ENCODE peak calls at places on chromosomes 16 and 17, in five cellular contexts. O is IMR-90, Q is mesendoderm, F is neuronal stem cell, R is H1. Z is an unnamed sample.

GRCh38 chr16:68065716-68066305 is 19.4 kb upstream of the NFATC3 start:
- DNase-seq in O (peak), Q (no peak), F (no peak), R (no peak), Z (peak)

GRCh38 chr17:29115435-29115834 is 64.8 kb downstream of the MYO18A start:
- DNase-seq in O (no peak), Q (no peak), F (no peak), R (no peak), Z (no peak)

GRCh38 chr17:40361925-40362695 is 2.4 kb downstream of the GJD3 start:
- DNase-seq in O (no peak), Q (no peak), F (no peak), R (no peak), Z (no peak)

GRCh38 chr17:32913593-32913992 is 14.4 kb upstream of the TMEM98 start:
- DNase-seq in O (no peak), Q (no peak), F (no peak), R (no peak), Z (no peak)

GRCh38 chr17:36127199-36127881 is 23.7 kb downstream of the CCL4 start:
- DNase-seq in O (no peak), Q (no peak), F (no peak), R (no peak), Z (no peak)

GRCh38 chr16:1125471-1125870 is 27.4 kb upstream of the CACNA1H start:
- DNase-seq in O (peak), Q (no peak), F (no peak), R (no peak), Z (no peak)

GRCh38 chr17:10072086-10072485 is 126.3 kb downstream of the GAS7 start:
- DNase-seq in O (no peak), Q (no peak), F (no peak), R (no peak), Z (no peak)

GRCh38 chr16:9625122-9625521 is 533.7 kb downstream of the HAPSTR1 start:
- DNase-seq in O (no peak), Q (no peak), F (no peak), R (no peak), Z (no peak)

GRCh38 chr16:31407406-31407805 is 14.3 kb downstream of the ITGAD start:
- DNase-seq in O (no peak), Q (no peak), F (no peak), R (no peak), Z (no peak)

GRCh38 chr16:70665806-70666735 is 19.7 kb downstream of the IL34 start:
- DNase-seq in O (no peak), Q (no peak), F (no peak), R (no peak), Z (no peak)

GRCh38 chr16:31201511-31202401 is 804 bp downstream of the PYCARD start:
- DNase-seq in O (no peak), Q (peak), F (no peak), R (peak), Z (peak)

GRCh38 chr17:17526369-17526768 is 30.2 kb upstream of the RASD1 start:
- DNase-seq in O (no peak), Q (no peak), F (no peak), R (no peak), Z (no peak)

GRCh38 chr17:17641621-17642409 is 39.4 kb upstream of the RAI1 start:
- DNase-seq in O (peak), Q (peak), F (peak), R (peak), Z (peak)

GRCh38 chr17:27807567-27808470 is 7.5 kb upstream of the NOS2 start:
- DNase-seq in O (no peak), Q (no peak), F (no peak), R (no peak), Z (peak)

GRCh38 chr16:55144656-55145055 is 179.3 kb upstream of the IRX6 start:
- DNase-seq in O (no peak), Q (no peak), F (no peak), R (no peak), Z (no peak)

GRCh38 chr17:80063815-80064585 is 27.6 kb downstream of the CCDC40 start:
- DNase-seq in O (peak), Q (peak), F (no peak), R (no peak), Z (peak)

GRCh38 chr16:19377864-19378263 is 39.8 kb upstream of the TMC5 start:
- DNase-seq in O (no peak), Q (peak), F (no peak), R (no peak), Z (no peak)

GRCh38 chr17:1647802-1648581 is 1.7 kb downstream of the RILP start:
- DNase-seq in O (no peak), Q (peak), F (no peak), R (peak), Z (no peak)

GRCh38 chr17:73393962-73394361 is 82.2 kb upstream of the CDC42EP4 start:
- DNase-seq in O (peak), Q (peak), F (no peak), R (no peak), Z (no peak)

GRCh38 chr17:39082482-39082881 is 69.0 kb downstream of the PLXDC1 start:
- DNase-seq in O (peak), Q (no peak), F (no peak), R (no peak), Z (no peak)

GRCh38 chr16:57042157-57043111 is 49.9 kb upstream of the CPNE2 start:
- DNase-seq in O (peak), Q (no peak), F (no peak), R (no peak), Z (no peak)

GRCh38 chr17:21282231-21282630 is 2.3 kb upstream of the MAP2K3 start:
- DNase-seq in O (peak), Q (peak), F (no peak), R (no peak), Z (peak)

GRCh38 chr16:10501016-10501607 is 79.3 kb downstream of the EMP2 start:
- DNase-seq in O (no peak), Q (peak), F (no peak), R (no peak), Z (no peak)

GRCh38 chr16:72877374-72878028 is 170.4 kb downstream of the ZFHX3 start:
- DNase-seq in O (peak), Q (peak), F (no peak), R (no peak), Z (peak)

GRCh38 chr17:82380860-82381702 is 9.5 kb downstream of the UTS2R start:
- DNase-seq in O (peak), Q (no peak), F (no peak), R (no peak), Z (no peak)

GRCh38 chr17:53193044-53193443 is 629.7 kb upstream of the KIF2B start:
- DNase-seq in O (no peak), Q (no peak), F (no peak), R (no peak), Z (no peak)

GRCh38 chr16:56409195-56409594 is 16.1 kb downstream of the AMFR start:
- DNase-seq in O (peak), Q (no peak), F (no peak), R (no peak), Z (peak)

GRCh38 chr17:62824290-62825135 is 16.4 kb upstream of the MARCHF10 start:
- DNase-seq in O (peak), Q (peak), F (peak), R (no peak), Z (peak)
- H2AK5ac ChIP-seq in O (peak), Q (no peak), F (no peak), R (no peak), Z (no peak)

GRCh38 chr17:5331506-5331905 is 49.4 kb downstream of the RABEP1 start:
- DNase-seq in O (peak), Q (no peak), F (no peak), R (no peak), Z (no peak)
- H2AK5ac ChIP-seq in O (no peak), Q (no peak), F (no peak), R (no peak), Z (no peak)

GRCh38 chr16:85611455-85612190 is 1.5 kb upstream of the GSE1 start:
- DNase-seq in O (peak), Q (peak), F (peak), R (peak), Z (peak)

GRCh38 chr16:85612801-85613608 is at the start of gene GSE1:
- DNase-seq in O (peak), Q (peak), F (peak), R (peak), Z (peak)

GRCh38 chr16:85613609-85614337 is 651 bp downstream of the GSE1 start:
- DNase-seq in O (no peak), Q (peak), F (no peak), R (peak), Z (peak)

GRCh38 chr16:85611205-85611454 is 2.0 kb upstream of the GSE1 start:
- DNase-seq in O (no peak), Q (no peak), F (no peak), R (no peak), Z (no peak)

GRCh38 chr16:85612191-85612800 is 826 bp upstream of the GSE1 start:
- DNase-seq in O (peak), Q (no peak), F (peak), R (peak), Z (peak)
- H2AK5ac ChIP-seq in O (peak), Q (no peak), F (peak), R (peak), Z (no peak)

GRCh38 chr17:41811549-41812175 is at the start of gene P3H4:
- DNase-seq in O (peak), Q (peak), F (peak), R (peak), Z (peak)

GRCh38 chr17:41813699-41814124 is 908 bp downstream of the FKBP10 start:
- DNase-seq in O (no peak), Q (no peak), F (no peak), R (no peak), Z (no peak)

GRCh38 chr17:41810659-41811548 is 845 bp downstream of the P3H4 start:
- DNase-seq in O (no peak), Q (peak), F (no peak), R (no peak), Z (no peak)

GRCh38 chr17:41813039-41813680 is 356 bp downstream of the FKBP10 start:
- DNase-seq in O (no peak), Q (no peak), F (no peak), R (no peak), Z (no peak)

GRCh38 chr17:41812176-41813038 is at the start of gene FKBP10:
- DNase-seq in O (peak), Q (peak), F (peak), R (peak), Z (peak)
- H2AK5ac ChIP-seq in O (peak), Q (peak), F (peak), R (peak), Z (peak)

DNA sequence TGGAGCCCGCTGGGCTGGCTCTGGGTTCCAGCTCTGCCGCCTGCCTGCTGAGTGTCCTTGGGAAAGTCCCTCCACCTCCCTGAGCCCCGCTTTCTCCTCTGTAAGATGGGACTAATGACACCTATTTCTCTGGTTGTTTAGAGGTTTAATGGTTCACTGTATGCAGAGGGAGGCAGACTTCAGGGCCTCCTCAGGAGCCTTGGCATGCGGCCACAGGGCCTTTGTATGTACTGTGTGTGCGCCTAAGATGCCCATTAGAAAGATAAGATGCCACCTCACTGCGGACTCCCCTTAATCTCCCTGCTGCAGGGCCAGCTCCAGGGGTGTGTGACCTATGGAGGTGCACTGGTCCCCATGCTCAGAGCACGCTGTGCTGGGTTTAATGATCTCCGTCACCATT is 59.2 kb downstream of the TMEM235 start:
- DNase-seq in O (no peak), Q (no peak), F (no peak), R (no peak), Z (no peak)
- H2AK5ac ChIP-seq in O (no peak), Q (no peak), F (peak), R (no peak), Z (no peak)

DNA sequence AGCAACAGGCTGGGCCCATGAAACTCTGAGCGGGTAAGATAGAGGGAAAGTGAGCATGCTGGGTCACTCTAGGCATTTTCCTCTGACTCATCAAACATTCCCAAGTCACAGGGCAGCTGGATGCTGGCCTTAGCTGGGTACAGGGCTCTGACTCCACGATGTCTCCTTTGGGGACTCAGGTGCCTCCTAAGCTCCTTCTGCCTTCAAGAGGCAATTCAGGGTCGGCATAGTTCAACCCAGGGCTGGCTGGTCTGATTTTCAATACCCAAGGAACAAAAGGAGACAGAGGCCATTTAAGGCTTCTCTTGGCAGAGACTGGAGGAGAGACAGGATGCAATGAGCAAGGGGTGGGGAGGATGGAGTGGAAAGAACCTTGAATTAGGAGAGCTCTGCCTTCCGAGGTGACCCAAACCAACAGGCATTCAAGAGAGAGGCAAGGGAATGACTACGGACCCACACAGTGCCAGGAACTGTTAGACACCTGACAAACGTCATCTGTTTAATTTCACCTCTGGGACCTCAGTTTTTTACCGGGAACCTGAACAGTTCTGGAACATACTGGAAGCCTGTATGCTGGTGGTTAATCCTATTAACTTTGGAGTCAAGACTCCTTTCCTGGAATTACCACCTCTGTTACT is 905 bp downstream of the WBP2 start:
- DNase-seq in O (peak), Q (peak), F (no peak), R (no peak), Z (peak)
- H2AK5ac ChIP-seq in O (peak), Q (peak), F (no peak), R (peak), Z (peak)

GRCh38 chr17:77686903-77687302 is 271.6 kb upstream of the TNRC6C start:
- DNase-seq in O (no peak), Q (no peak), F (no peak), R (no peak), Z (no peak)

GRCh38 chr17:77687921-77688320 is 270.6 kb upstream of the TNRC6C start:
- DNase-seq in O (no peak), Q (no peak), F (no peak), R (no peak), Z (no peak)

GRCh38 chr17:77685881-77686486 is 272.5 kb upstream of the TNRC6C start:
- DNase-seq in O (no peak), Q (no peak), F (no peak), R (no peak), Z (no peak)

GRCh38 chr17:77687417-77687816 is 271.1 kb upstream of the TNRC6C start:
- DNase-seq in O (no peak), Q (no peak), F (no peak), R (no peak), Z (no peak)

GRCh38 chr17:77684803-77685580 is 273.5 kb upstream of the TNRC6C start:
- DNase-seq in O (no peak), Q (no peak), F (no peak), R (no peak), Z (no peak)
- H2AK5ac ChIP-seq in O (no peak), Q (no peak), F (no peak), R (no peak), Z (no peak)

DNA sequence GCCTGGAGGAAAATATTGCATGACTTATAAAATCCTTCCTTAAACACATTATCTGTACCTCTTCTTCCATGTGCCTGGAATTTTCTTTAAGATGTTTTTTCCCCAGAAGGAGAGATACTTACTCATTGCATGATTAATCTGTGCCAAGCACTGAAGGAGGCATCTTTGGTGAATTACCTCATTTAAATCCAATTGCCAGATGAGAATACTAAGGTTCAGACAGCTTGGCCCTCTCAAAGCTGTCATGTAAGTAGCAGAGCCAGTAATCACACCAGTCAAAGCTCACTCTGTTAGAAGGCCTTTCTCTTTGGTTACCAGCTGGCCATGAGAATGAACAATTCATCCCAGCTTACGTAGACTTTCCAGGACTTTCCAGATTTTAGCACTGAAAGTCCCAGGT is 119.7 kb downstream of the COPRS start:
- DNase-seq in O (peak), Q (no peak), F (no peak), R (no peak), Z (no peak)
- H2AK5ac ChIP-seq in O (peak), Q (no peak), F (no peak), R (no peak), Z (no peak)

DNA sequence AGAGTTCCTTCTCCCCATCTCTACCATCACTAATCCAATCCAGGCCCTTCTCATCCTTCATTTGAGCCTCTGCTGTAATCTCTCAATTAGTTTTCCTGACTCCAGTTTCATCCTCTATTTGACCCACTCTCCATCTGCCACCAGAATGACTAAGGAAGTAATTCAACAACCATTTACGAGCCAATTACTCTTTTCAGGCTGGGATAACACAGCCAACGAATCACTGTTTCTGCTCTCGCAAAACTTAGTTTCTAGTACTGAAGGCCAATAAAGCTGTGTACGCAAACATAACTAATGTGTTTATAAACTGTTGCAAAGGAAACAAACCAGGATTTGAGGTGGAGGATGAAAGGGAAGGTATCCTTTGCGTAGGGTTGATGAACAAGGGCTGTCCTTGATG is 53.7 kb downstream of the MAP2K6 start:
- DNase-seq in O (no peak), Q (peak), F (no peak), R (no peak), Z (no peak)
- H2AK5ac ChIP-seq in O (no peak), Q (peak), F (no peak), R (peak), Z (no peak)

Z was measured in trophoblast cell.